ENCODE peak calls at places on chromosome 22, in six cellular contexts. S is OCI-LY7, I is body of pancreas, V is suprapubic skin, J is astrocyte, X is fibroblast of lung. F is an unnamed sample.

GRCh38 chr22:31790240-31790639 is 36.4 kb downstream of the DEPDC5 start:
- DNase-seq in S (peak), I (no peak), V (no peak), J (no peak), X (no peak), F (no peak)

GRCh38 chr22:45896153-45896951 is 80.6 kb downstream of the WNT7B start:
- DNase-seq in S (no peak), I (peak), V (no peak), J (no peak), X (no peak), F (peak)

GRCh38 chr22:20571531-20572007 is 64.2 kb downstream of the MED15 start:
- DNase-seq in S (peak), I (no peak), V (no peak), J (no peak), X (peak), F (peak)

GRCh38 chr22:20021196-20022181 is 579 bp downstream of the TANGO2 start:
- DNase-seq in S (peak), I (peak), V (no peak), J (peak), X (peak), F (peak)

GRCh38 chr22:45882881-45883810 is 93.8 kb downstream of the WNT7B start:
- DNase-seq in S (no peak), I (no peak), V (peak), J (no peak), X (no peak), F (no peak)

GRCh38 chr22:48477031-48477721 is 1350.5 kb downstream of the BRD1 start:
- DNase-seq in S (no peak), I (peak), V (peak), J (no peak), X (no peak), F (peak)

GRCh38 chr22:42436402-42436801 is 4.2 kb upstream of the NFAM1 start:
- DNase-seq in S (no peak), I (no peak), V (no peak), J (no peak), X (no peak), F (no peak)

GRCh38 chr22:27377501-27377900 is 424.1 kb downstream of the MN1 start:
- DNase-seq in S (no peak), I (peak), V (no peak), J (no peak), X (no peak), F (no peak)

GRCh38 chr22:28812491-28812890 is 12.1 kb upstream of the XBP1 start:
- DNase-seq in S (no peak), I (no peak), V (no peak), J (no peak), X (no peak), F (no peak)

GRCh38 chr22:19916006-19916405 is 25.6 kb upstream of the COMT start:
- DNase-seq in S (no peak), I (no peak), V (no peak), J (no peak), X (no peak), F (no peak)

GRCh38 chr22:35393116-35394010 is 6.6 kb upstream of the MCM5 start:
- DNase-seq in S (no peak), I (no peak), V (no peak), J (no peak), X (no peak), F (no peak)

GRCh38 chr22:18104566-18104965 is 6.0 kb upstream of the TUBA8 start:
- DNase-seq in S (peak), I (no peak), V (no peak), J (peak), X (peak), F (no peak)

GRCh38 chr22:17285661-17286060 is 66.4 kb upstream of the ADA2 start:
- DNase-seq in S (no peak), I (no peak), V (no peak), J (no peak), X (no peak), F (no peak)

GRCh38 chr22:26471522-26471921 is 12.1 kb downstream of the HPS4 start:
- DNase-seq in S (no peak), I (no peak), V (no peak), J (peak), X (peak), F (no peak)

GRCh38 chr22:27204817-27205216 is 547.4 kb downstream of the MIAT start:
- DNase-seq in S (no peak), I (no peak), V (no peak), J (no peak), X (no peak), F (no peak)

GRCh38 chr22:20802922-20803553 is 29.1 kb downstream of the SERPIND1 start:
- DNase-seq in S (no peak), I (no peak), V (no peak), J (no peak), X (no peak), F (no peak)

GRCh38 chr22:28544431-28544868 is 135.2 kb downstream of the TTC28 start:
- DNase-seq in S (no peak), I (no peak), V (no peak), J (no peak), X (peak), F (no peak)

GRCh38 chr22:26952004-26952403 is 294.6 kb downstream of the MIAT start:
- DNase-seq in S (no peak), I (no peak), V (no peak), J (no peak), X (no peak), F (no peak)

GRCh38 chr22:20503816-20504215 is 3.6 kb upstream of the MED15 start:
- DNase-seq in S (no peak), I (no peak), V (no peak), J (no peak), X (no peak), F (no peak)

GRCh38 chr22:26462971-26463661 is 20.5 kb downstream of the HPS4 start:
- DNase-seq in S (no peak), I (no peak), V (no peak), J (peak), X (peak), F (no peak)

GRCh38 chr22:46045459-46046298 is 68.7 kb upstream of the WNT7B start:
- DNase-seq in S (no peak), I (peak), V (peak), J (no peak), X (no peak), F (peak)

GRCh38 chr22:41181349-41182241 is 23.5 kb upstream of the L3MBTL2 start:
- DNase-seq in S (no peak), I (no peak), V (no peak), J (peak), X (peak), F (no peak)

GRCh38 chr22:36367479-36367878 is 20.3 kb downstream of the MYH9 start:
- DNase-seq in S (no peak), I (peak), V (no peak), J (no peak), X (no peak), F (no peak)

GRCh38 chr22:44807232-44807631 is 54.9 kb downstream of the ARHGAP8 start:
- DNase-seq in S (no peak), I (no peak), V (no peak), J (no peak), X (no peak), F (no peak)

GRCh38 chr22:17830041-17830961 is 56.0 kb upstream of the BID start:
- DNase-seq in S (peak), I (peak), V (peak), J (peak), X (peak), F (peak)

GRCh38 chr22:29004647-29005371 is 56.8 kb downstream of the C22orf31 start:
- DNase-seq in S (no peak), I (peak), V (no peak), J (peak), X (peak), F (peak)

GRCh38 chr22:17994424-17995108 is 29.8 kb downstream of the MICAL3 start:
- DNase-seq in S (peak), I (no peak), V (no peak), J (no peak), X (no peak), F (no peak)

GRCh38 chr22:36316419-36316818 is 63.5 kb downstream of the APOL1 start:
- DNase-seq in S (no peak), I (no peak), V (no peak), J (no peak), X (no peak), F (no peak)

GRCh38 chr22:35681454-35682050 is 33.3 kb downstream of the APOL6 start:
- DNase-seq in S (peak), I (no peak), V (no peak), J (no peak), X (no peak), F (no peak)

GRCh38 chr22:19631899-19632670 is 82.2 kb upstream of the SEPTIN5 start:
- DNase-seq in S (peak), I (no peak), V (no peak), J (peak), X (peak), F (no peak)

GRCh38 chr22:28237092-28237491 is 318.0 kb upstream of the PITPNB start:
- DNase-seq in S (no peak), I (no peak), V (no peak), J (no peak), X (no peak), F (no peak)

GRCh38 chr22:19114984-19115552 is 7.1 kb downstream of the DGCR2 start:
- DNase-seq in S (no peak), I (no peak), V (no peak), J (no peak), X (no peak), F (no peak)

GRCh38 chr22:43570531-43571144 is 158.8 kb downstream of the MPPED1 start:
- DNase-seq in S (no peak), I (no peak), V (no peak), J (no peak), X (no peak), F (no peak)
- H3K4me3 ChIP-seq in S (no peak), I (no peak), V (no peak), J (no peak), X (no peak), F (no peak)

DNA sequence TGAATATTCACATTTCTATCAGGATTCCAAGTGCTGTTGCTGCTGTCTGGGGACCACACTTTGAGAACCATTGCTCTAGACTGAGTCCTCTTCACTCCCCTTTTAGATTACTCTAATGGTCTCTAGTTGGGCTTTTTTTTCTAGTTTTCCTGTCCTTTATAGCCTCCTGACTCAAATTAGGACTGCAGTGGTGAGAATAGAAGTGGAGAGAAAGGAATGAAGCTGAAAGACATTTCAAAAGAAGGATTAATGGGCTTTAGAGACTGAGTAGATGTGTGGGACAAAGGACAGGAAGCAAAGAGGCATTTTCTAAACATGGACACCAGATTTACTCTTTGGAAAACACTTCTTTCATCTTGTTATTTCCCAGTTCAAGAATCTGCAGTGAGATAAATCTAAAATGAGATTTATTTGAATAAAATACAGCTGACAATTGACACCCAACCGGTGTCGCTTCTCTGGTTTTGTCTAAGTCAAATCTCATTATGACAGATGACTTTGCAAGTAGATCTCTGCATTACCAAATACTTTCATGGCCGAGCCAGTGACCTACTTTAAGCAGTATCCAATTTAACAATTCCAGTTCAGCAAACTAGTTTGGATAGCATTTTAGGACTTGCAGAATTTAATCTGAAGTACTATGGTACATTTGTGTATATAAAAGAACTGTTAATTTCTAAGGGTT is 76.2 kb upstream of the TNRC6B start:
- DNase-seq in S (no peak), I (no peak), V (no peak), J (no peak), X (no peak), F (no peak)
- H3K27ac ChIP-seq in S (no peak), I (no peak), V (peak), J (no peak), X (no peak), F (no peak)

GRCh38 chr22:30305906-30306628 is 16.8 kb upstream of the CASTOR1 start:
- DNase-seq in S (peak), I (no peak), V (no peak), J (no peak), X (no peak), F (no peak)

GRCh38 chr22:30306629-30307016 is 17.3 kb upstream of the CASTOR1 start:
- DNase-seq in S (peak), I (no peak), V (no peak), J (no peak), X (no peak), F (no peak)

GRCh38 chr22:30307026-30307574 is 17.8 kb upstream of the CASTOR1 start:
- DNase-seq in S (no peak), I (no peak), V (no peak), J (no peak), X (no peak), F (no peak)

GRCh38 chr22:30304495-30305244 is 15.4 kb upstream of the CASTOR1 start:
- DNase-seq in S (peak), I (peak), V (no peak), J (peak), X (peak), F (no peak)

GRCh38 chr22:30305519-30305905 is 16.2 kb upstream of the CASTOR1 start:
- DNase-seq in S (peak), I (peak), V (peak), J (no peak), X (no peak), F (peak)
- H3K4me3 ChIP-seq in S (peak), I (no peak), V (peak), J (no peak), X (no peak), F (peak)

GRCh38 chr22:38212442-38212841 is 10.6 kb downstream of the MAFF start:
- DNase-seq in S (no peak), I (no peak), V (no peak), J (no peak), X (no peak), F (no peak)

GRCh38 chr22:38211556-38211955 is 9.8 kb downstream of the MAFF start:
- DNase-seq in S (no peak), I (no peak), V (no peak), J (no peak), X (no peak), F (no peak)

GRCh38 chr22:38215156-38216038 is 13.6 kb downstream of the MAFF start:
- DNase-seq in S (no peak), I (no peak), V (no peak), J (no peak), X (no peak), F (no peak)

GRCh38 chr22:38213319-38214247 is 11.8 kb downstream of the MAFF start:
- DNase-seq in S (peak), I (peak), V (no peak), J (no peak), X (no peak), F (no peak)

DNA sequence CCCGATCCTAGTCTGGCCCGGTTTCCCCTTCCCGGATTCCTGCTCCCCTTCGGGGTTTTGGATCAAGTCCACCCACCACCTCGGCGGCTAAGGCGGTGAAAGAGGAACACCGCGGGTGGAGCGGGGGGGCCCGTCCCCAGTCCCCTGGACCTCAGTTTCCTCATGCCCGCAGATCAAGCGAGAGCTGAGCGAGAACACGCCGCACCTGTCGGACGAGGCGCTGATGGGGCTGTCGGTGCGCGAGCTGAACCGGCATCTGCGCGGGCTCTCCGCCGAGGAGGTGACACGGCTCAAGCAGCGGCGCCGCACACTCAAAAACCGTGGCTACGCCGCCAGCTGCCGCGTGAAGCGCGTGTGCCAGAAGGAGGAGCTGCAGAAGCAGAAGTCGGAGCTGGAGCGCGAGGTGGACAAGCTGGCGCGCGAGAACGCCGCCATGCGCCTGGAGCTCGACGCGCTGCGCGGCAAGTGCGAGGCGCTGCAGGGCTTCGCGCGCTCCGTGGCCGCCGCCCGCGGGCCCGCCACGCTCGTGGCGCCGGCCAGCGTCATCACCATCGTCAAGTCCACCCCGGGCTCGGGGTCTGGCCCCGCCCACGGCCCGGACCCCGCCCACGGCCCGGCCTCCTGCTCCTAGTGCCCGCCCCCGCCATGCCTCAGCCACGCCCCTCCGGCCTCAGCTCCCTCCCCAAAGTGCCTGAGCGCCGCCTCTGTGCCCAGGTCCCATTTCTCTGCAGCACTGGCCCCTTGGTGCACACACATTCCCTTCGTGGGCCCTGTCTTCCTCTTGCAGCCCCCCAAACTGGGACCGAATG is 12.7 kb downstream of the MAFF start:
- DNase-seq in S (peak), I (peak), V (no peak), J (peak), X (peak), F (peak)
- H3K27ac ChIP-seq in S (no peak), I (no peak), V (peak), J (no peak), X (no peak), F (peak)

GRCh38 chr22:25112538-25113253 is 87.0 kb upstream of the CRYBB3 start:
- DNase-seq in S (no peak), I (peak), V (no peak), J (no peak), X (no peak), F (no peak)
- H3K4me3 ChIP-seq in S (no peak), I (no peak), V (peak), J (no peak), X (no peak), F (peak)

GRCh38 chr22:47257566-47257965 is 495.1 kb downstream of the TBC1D22A start:
- DNase-seq in S (no peak), I (no peak), V (no peak), J (no peak), X (no peak), F (no peak)
- H3K27ac ChIP-seq in S (no peak), I (no peak), V (no peak), J (no peak), X (no peak), F (no peak)

DNA sequence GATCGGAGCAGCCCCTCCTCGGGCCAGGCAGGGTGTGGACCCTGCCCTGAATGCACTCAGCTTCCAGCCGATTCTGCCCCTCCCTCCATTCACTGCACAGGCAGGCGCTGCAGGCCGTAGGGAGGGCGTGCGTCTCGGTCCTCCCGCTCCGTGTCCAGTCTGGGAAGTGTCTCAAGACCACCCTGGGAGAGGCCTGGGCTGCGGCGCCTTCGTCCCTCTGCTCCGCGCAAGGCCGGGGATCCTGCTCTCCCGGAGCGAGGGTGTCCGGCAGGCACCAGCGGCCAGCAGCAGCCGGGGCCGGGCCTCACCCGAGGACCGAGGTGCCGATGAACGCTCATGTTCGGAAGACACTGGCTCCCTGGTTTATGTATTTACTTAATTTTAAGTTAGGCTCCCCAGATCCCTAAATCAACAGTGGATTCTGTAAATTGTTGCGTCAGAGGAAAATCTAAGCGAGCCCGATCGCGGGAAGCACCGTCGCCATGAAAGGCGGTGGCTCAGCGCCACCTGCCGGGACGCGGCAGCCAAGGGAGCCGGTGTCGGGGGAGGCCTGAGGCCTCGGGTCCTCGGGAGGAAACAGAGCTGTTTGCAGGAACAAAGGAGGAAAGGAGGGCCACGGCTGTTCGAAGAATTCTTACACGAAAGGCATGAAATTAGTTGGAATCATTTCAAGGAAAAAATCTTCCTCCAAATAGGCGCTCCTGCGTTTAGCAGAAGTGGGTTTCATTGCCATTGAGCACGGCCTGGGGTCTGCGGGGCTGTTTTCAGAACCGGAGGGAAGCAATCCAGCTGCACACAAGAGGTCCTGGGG is 195.3 kb downstream of the BRD1 start:
- DNase-seq in S (no peak), I (peak), V (no peak), J (peak), X (peak), F (peak)
- H3K4me3 ChIP-seq in S (no peak), I (no peak), V (peak), J (peak), X (no peak), F (peak)

GRCh38 chr22:23076896-23077572 is 6.7 kb downstream of the GNAZ start:
- DNase-seq in S (no peak), I (no peak), V (no peak), J (no peak), X (no peak), F (no peak)

GRCh38 chr22:23079814-23080521 is 9.6 kb downstream of the GNAZ start:
- DNase-seq in S (no peak), I (no peak), V (no peak), J (no peak), X (no peak), F (no peak)

GRCh38 chr22:23077627-23078461 is 7.5 kb downstream of the GNAZ start:
- DNase-seq in S (no peak), I (no peak), V (no peak), J (no peak), X (no peak), F (no peak)

GRCh38 chr22:23079240-23079768 is 9.0 kb downstream of the GNAZ start:
- DNase-seq in S (no peak), I (no peak), V (no peak), J (no peak), X (no peak), F (no peak)

DNA sequence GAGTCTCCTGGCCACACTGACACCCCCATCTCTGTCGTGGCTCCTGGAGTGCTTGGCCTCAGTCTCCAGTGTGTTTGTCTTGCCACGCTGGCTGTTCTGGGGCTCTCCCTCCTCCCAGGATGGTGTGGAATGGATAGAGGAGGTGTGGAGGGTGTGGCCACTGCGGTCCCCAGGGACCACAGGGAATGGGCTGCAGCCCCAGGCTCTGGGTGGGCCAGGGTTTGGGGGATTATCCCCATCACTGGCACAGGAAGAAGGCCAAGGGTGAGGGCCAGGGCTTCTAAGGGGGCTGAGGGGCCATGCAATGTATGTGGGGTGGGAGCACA is 8.1 kb downstream of the GNAZ start:
- DNase-seq in S (no peak), I (no peak), V (no peak), J (no peak), X (no peak), F (no peak)
- H3K27ac ChIP-seq in S (no peak), I (no peak), V (no peak), J (no peak), X (no peak), F (no peak)